ENCODE peak calls at places on chromosomes 6 and 20, in four cellular contexts. C is progenitor cell of endocrine pancreas, B is left lung, M is IMR-90. L is an unnamed sample.

GRCh38 chr6:4803343-4803744 is 27.1 kb downstream of the CDYL start:
- DNase-seq in M (no peak), C (no peak), B (no peak), L (no peak)

GRCh38 chr6:3749390-3749978 is 2.0 kb downstream of the PXDC1 start:
- DNase-seq in B (peak), M (no peak), C (no peak), L (no peak)

GRCh38 chr6:100726741-100727140 is 154.4 kb downstream of the ASCC3 start:
- DNase-seq in C (no peak), B (no peak), M (peak), L (peak)

GRCh38 chr6:123805921-123806320 is 2.3 kb downstream of the NKAIN2 start:
- DNase-seq in M (no peak), C (no peak), B (no peak), L (no peak)

GRCh38 chr20:1964659-1965405 is 29.0 kb downstream of the PDYN start:
- DNase-seq in B (no peak), C (no peak), M (no peak), L (no peak)

GRCh38 chr6:33700391-33701050 is 11.0 kb downstream of the UQCC2 start:
- DNase-seq in C (peak), M (peak), B (no peak), L (peak)

GRCh38 chr6:158817298-158818007 is 1.7 kb downstream of the EZR start:
- DNase-seq in C (no peak), M (peak), B (no peak), L (peak)

GRCh38 chr6:5497896-5498578 is 236.7 kb downstream of the FARS2 start:
- DNase-seq in C (no peak), B (no peak), M (peak), L (peak)

GRCh38 chr20:57556980-57557274 is 4.0 kb upstream of the PCK1 start:
- DNase-seq in C (no peak), B (no peak), M (no peak), L (no peak)

GRCh38 chr6:159134701-159135364 is 34.4 kb upstream of the FNDC1 start:
- DNase-seq in M (peak), B (no peak), C (peak), L (peak)

GRCh38 chr6:225121-225721 is 67.1 kb upstream of the DUSP22 start:
- DNase-seq in C (no peak), M (no peak), B (peak), L (no peak)

GRCh38 chr6:79610301-79611009 is 20.7 kb upstream of the SH3BGRL2 start:
- DNase-seq in C (no peak), M (no peak), B (no peak), L (peak)

GRCh38 chr6:118770112-118770788 is 118.9 kb upstream of the CEP85L start:
- DNase-seq in C (no peak), M (no peak), B (no peak), L (no peak)

GRCh38 chr6:119929121-119929520 is 579.6 kb upstream of the MAN1A1 start:
- DNase-seq in C (no peak), M (no peak), B (no peak), L (no peak)

GRCh38 chr6:147322299-147323162 is 118.3 kb downstream of the STXBP5 start:
- DNase-seq in M (peak), C (no peak), B (no peak), L (peak)

GRCh38 chr6:25027221-25027916 is 91.6 kb upstream of the RIPOR2 start:
- DNase-seq in M (no peak), B (peak), C (no peak), L (no peak)

GRCh38 chr6:117595099-117595923 is 7.0 kb downstream of the GOPC start:
- DNase-seq in B (no peak), M (no peak), C (no peak), L (no peak)

GRCh38 chr6:2875840-2876207 is 27.3 kb downstream of the SERPINB9 start:
- DNase-seq in B (peak), C (no peak), M (no peak), L (no peak)

GRCh38 chr20:49768204-49769124 is 44.2 kb upstream of the SLC9A8 start:
- DNase-seq in B (no peak), C (no peak), M (peak), L (peak)

GRCh38 chr20:43949741-43950618 is 35.3 kb downstream of the TOX2 start:
- DNase-seq in C (no peak), M (no peak), B (peak), L (no peak)

GRCh38 chr6:73045609-73046008 is 179.7 kb downstream of the KHDC1L start:
- DNase-seq in C (no peak), B (no peak), M (no peak), L (no peak)

GRCh38 chr20:6560978-6561377 is 206.5 kb upstream of the BMP2 start:
- DNase-seq in M (no peak), C (no peak), B (no peak), L (no peak)

GRCh38 chr6:169571123-169571962 is 130.5 kb downstream of the WDR27 start:
- DNase-seq in C (no peak), M (peak), B (no peak), L (peak)

GRCh38 chr6:154432533-154433476 is 76.2 kb upstream of the IPCEF1 start:
- DNase-seq in B (no peak), M (no peak), C (no peak), L (peak)

GRCh38 chr6:88626460-88626859 is 337.0 kb downstream of the RNGTT start:
- DNase-seq in M (peak), B (no peak), C (no peak), L (peak)

GRCh38 chr20:41978875-41979274 is 360.7 kb upstream of the CHD6 start:
- DNase-seq in C (no peak), B (no peak), M (no peak), L (no peak)

GRCh38 chr6:132648828-132649227 is 10.2 kb downstream of the TAAR1 start:
- DNase-seq in B (no peak), C (no peak), M (no peak), L (no peak)

GRCh38 chr20:35251613-35251940 is 25.1 kb downstream of the MMP24 start:
- DNase-seq in C (no peak), M (no peak), B (no peak), L (no peak)

GRCh38 chr20:6468751-6469150 is 298.7 kb upstream of the BMP2 start:
- DNase-seq in B (no peak), M (peak), C (no peak), L (no peak)

GRCh38 chr6:138692978-138693909 is 80.3 kb upstream of the CCDC28A start:
- DNase-seq in B (peak), C (peak), M (peak), L (peak)

GRCh38 chr6:41274291-41274690 is 12.2 kb downstream of the TREM1 start:
- DNase-seq in M (no peak), C (no peak), B (no peak), L (no peak)

GRCh38 chr6:41275489-41275888 is 11.0 kb downstream of the TREM1 start:
- DNase-seq in C (no peak), B (no peak), M (no peak), L (no peak)

GRCh38 chr6:41280658-41281057 is 5.8 kb downstream of the TREM1 start:
- DNase-seq in B (no peak), C (no peak), M (no peak), L (no peak)

GRCh38 chr6:41277644-41278043 is 8.8 kb downstream of the TREM1 start:
- DNase-seq in B (no peak), C (no peak), M (no peak), L (no peak)

DNA sequence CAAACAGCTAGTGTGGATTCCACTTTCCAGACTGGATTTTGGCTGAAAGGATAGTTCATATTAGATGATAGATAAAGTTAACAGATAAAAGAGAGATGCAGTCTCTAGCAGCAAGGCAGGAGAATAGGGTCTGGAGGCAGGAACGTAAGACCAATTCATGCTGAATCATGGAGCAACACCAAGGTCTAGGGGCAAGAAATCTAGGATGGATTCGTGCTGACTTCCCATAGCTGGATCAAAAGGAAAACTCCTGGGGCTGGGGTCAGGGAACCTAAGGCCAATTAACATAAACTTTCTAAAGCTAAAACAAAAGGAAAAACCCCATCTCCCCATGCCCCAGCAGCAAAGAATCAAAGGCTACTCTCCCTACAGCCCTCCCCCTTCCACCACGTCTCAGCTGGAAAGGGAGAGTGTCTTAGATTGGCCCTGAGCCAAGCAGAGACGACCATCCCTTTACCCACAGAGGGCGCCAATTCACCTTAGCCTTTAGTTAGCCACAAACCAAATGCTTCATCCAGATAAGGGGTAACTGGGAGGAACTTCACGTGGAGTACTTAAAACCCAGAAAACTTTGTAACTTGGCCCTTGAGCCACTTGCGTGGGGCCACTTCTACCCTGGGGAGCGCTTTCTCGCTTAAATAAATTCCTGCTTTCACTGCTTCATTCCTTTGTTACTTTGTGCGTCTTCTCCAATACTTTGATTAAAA is 7.6 kb downstream of the TREM1 start:
- DNase-seq in M (peak), B (no peak), C (no peak), L (peak)
- TF ChIP-seq CTCF in M (peak), B (peak), C (peak), L (peak)

GRCh38 chr20:20095114-20095872 is 43.0 kb downstream of the CFAP61 start:
- DNase-seq in M (no peak), C (no peak), B (peak), L (no peak)
- TF ChIP-seq CTCF in M (no peak), C (no peak), B (no peak), L (no peak)

GRCh38 chr6:35955521-35955920 is 34.6 kb upstream of the SRPK1 start:
- DNase-seq in C (no peak), M (no peak), B (no peak), L (no peak)

GRCh38 chr6:35954335-35954734 is 33.4 kb upstream of the SRPK1 start:
- DNase-seq in B (no peak), C (no peak), M (peak), L (no peak)

GRCh38 chr6:35955071-35955470 is 34.2 kb upstream of the SRPK1 start:
- DNase-seq in M (peak), C (no peak), B (no peak), L (peak)

GRCh38 chr6:35960192-35960591 is 39.3 kb upstream of the SRPK1 start:
- DNase-seq in C (no peak), B (no peak), M (peak), L (peak)

GRCh38 chr6:35955970-35956369 is 35.1 kb upstream of the SRPK1 start:
- DNase-seq in C (no peak), M (no peak), B (no peak), L (no peak)
- TF ChIP-seq CTCF in C (peak), M (peak), B (no peak), L (peak)

DNA sequence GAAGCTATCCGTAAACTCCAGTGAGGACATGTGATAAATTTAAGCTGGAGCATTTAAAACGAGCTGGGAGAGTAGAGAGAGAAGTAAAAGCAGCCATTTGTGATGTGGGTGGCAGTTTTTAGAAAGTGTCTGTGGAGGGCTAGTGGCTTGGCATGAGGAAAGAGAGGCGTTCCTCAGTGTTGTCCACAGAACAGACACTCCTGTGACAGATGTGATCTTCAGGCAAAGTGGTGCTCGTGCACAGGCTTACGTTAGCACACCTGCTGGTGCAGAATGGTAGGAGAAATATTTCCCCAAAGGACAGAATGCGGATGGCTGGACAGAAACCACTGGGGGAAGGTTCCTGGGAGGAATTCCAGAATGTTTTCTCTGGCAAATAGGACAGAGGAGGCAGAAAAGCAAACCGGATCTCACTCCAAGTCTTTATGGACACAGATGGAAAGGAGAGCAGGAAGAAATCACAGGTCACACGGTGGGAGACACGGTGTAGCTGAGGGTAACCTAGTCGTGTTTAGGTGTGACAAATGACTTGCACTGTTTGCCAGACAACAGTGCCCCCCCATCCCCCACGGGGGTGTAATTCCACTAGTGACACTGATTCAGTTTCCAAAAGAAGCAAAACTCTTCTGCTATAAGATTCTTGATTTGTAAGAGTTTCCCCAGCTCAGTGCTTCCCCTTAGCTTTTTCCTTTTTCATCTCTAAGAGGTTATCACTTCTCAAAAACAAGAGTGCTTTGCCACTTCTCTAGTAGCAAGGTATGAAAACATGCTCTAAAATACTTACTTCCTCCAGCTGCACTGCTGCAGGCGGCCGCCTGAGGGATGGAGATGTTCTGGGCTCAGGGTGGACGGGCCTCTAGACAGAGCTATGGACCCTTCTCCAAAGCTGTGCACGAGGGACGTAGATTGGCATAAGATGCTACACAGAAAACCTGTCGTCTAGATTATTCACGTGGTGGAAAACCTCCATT is 293.2 kb downstream of the QKI start:
- DNase-seq in C (no peak), M (no peak), B (no peak), L (no peak)
- TF ChIP-seq CTCF in C (no peak), M (no peak), B (no peak), L (no peak)

GRCh38 chr20:3218307-3218988 is 9.2 kb downstream of the ITPA start:
- DNase-seq in M (no peak), B (peak), C (peak), L (no peak)
- TF ChIP-seq CTCF in M (peak), B (peak), C (peak), L (peak)

GRCh38 chr6:166465671-166466087 is 82.9 kb upstream of the MPC1 start:
- DNase-seq in C (no peak), B (no peak), M (peak), L (peak)
- TF ChIP-seq CTCF in C (no peak), B (no peak), M (peak), L (peak)

GRCh38 chr20:25247100-25247665 is 702 bp upstream of the PYGB start:
- DNase-seq in C (peak), B (no peak), M (peak), L (peak)

GRCh38 chr20:25248501-25249172 is 752 bp downstream of the PYGB start:
- DNase-seq in B (peak), C (peak), M (peak), L (peak)

GRCh38 chr20:25249198-25249931 is 1.5 kb downstream of the PYGB start:
- DNase-seq in C (no peak), B (no peak), M (peak), L (peak)

GRCh38 chr20:25246182-25246943 is 1.5 kb upstream of the PYGB start:
- DNase-seq in C (no peak), M (no peak), B (no peak), L (no peak)

DNA sequence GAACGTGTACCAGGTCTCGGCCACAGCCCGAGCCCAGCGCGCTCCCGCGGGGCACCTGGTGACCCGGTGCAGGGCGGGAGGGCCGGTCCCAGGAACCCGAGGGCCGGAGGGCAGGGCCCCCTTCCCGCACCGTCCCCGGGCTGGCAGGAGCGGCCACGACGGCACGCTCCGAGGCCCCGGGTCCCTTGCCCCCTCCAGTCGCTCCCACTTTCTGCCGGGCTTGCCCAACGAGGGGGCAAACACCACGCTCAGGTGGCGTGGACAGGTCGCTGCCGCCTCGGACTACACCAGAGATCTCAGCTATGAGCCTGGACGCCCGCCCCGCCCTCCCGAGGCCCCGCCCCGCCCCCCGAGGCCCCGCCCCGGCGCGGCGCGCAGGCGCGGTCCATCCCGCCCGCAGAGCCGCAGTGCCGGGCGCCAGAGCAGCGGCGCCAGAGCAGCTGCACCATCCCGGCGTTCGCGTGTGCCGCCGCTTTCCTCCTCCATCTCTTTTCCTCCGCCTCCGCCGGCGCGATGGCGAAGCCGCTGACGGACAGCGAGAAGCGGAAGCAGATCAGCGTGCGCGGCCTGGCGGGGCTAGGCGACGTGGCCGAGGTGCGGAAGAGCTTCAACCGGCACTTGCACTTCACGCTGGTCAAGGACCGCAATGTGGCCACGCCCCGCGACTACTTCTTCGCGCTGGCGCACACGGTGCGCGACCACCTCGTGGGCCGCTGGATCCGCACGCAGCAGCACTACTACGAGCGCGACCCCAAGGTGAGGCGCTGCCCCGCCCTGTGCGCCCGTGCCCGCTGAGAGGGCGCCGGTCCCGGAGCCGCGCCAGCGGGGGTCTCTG is at the start of gene PYGB:
- DNase-seq in B (peak), C (peak), M (peak), L (peak)
- TF ChIP-seq CTCF in B (no peak), C (peak), M (no peak), L (no peak)

L was measured in fibroblast of lung.